ENCODE peak calls at places on chromosomes 12 and 14, in nine cellular contexts. One of them, this sample, is unnamed.

GRCh38 chr12:115213538-115213961 is 529.6 kb upstream of the TBX3 start:
- DNase-seq in HL-60: no peak
- DNase-seq in AG09319: no peak
- DNase-seq in GM20000: no peak
- DNase-seq in GM06990: no peak
- DNase-seq in endothelial cell: peak
- DNase-seq in AG04449: no peak
- DNase-seq in BJ: no peak
- DNase-seq in AG10803: no peak
- DNase-seq in this sample: no peak

GRCh38 chr12:19951664-19952063 is 416.7 kb upstream of the PDE3A start:
- DNase-seq in AG10803: no peak
- DNase-seq in GM20000: no peak
- DNase-seq in GM06990: no peak
- DNase-seq in AG09319: no peak
- DNase-seq in endothelial cell: no peak
- DNase-seq in AG04449: no peak
- DNase-seq in BJ: no peak
- DNase-seq in HL-60: no peak
- DNase-seq in this sample: no peak

GRCh38 chr12:109533487-109533740 is 39.9 kb downstream of the MMAB start:
- DNase-seq in BJ: no peak
- DNase-seq in GM06990: no peak
- DNase-seq in endothelial cell: no peak
- DNase-seq in HL-60: no peak
- DNase-seq in GM20000: no peak
- DNase-seq in AG04449: no peak
- DNase-seq in AG09319: no peak
- DNase-seq in AG10803: no peak
- DNase-seq in this sample: no peak

GRCh38 chr12:47207829-47208248 is 128.1 kb upstream of the AMIGO2 start:
- DNase-seq in GM20000: peak
- DNase-seq in HL-60: no peak
- DNase-seq in AG09319: no peak
- DNase-seq in endothelial cell: no peak
- DNase-seq in AG10803: no peak
- DNase-seq in AG04449: no peak
- DNase-seq in GM06990: peak
- DNase-seq in BJ: no peak
- DNase-seq in this sample: peak

GRCh38 chr12:22415342-22416309 is 81.1 kb upstream of the ST8SIA1 start:
- DNase-seq in AG04449: no peak
- DNase-seq in HL-60: no peak
- DNase-seq in GM06990: no peak
- DNase-seq in GM20000: no peak
- DNase-seq in BJ: no peak
- DNase-seq in AG09319: peak
- DNase-seq in AG10803: peak
- DNase-seq in endothelial cell: no peak
- DNase-seq in this sample: no peak

GRCh38 chr12:52041695-52042123 is 9.5 kb upstream of the NR4A1 start:
- DNase-seq in AG04449: no peak
- DNase-seq in GM20000: peak
- DNase-seq in endothelial cell: no peak
- DNase-seq in HL-60: no peak
- DNase-seq in BJ: no peak
- DNase-seq in AG09319: no peak
- DNase-seq in GM06990: peak
- DNase-seq in AG10803: peak
- DNase-seq in this sample: peak

GRCh38 chr14:56199976-56200577 is 81.9 kb downstream of the PELI2 start:
- DNase-seq in endothelial cell: no peak
- DNase-seq in GM06990: peak
- DNase-seq in AG04449: no peak
- DNase-seq in AG10803: peak
- DNase-seq in HL-60: no peak
- DNase-seq in AG09319: no peak
- DNase-seq in BJ: no peak
- DNase-seq in GM20000: peak
- DNase-seq in this sample: no peak

GRCh38 chr14:75259946-75260545 is 18.6 kb upstream of the FOS start:
- DNase-seq in GM06990: no peak
- DNase-seq in endothelial cell: no peak
- DNase-seq in GM20000: no peak
- DNase-seq in AG04449: no peak
- DNase-seq in AG10803: peak
- DNase-seq in BJ: no peak
- DNase-seq in AG09319: no peak
- DNase-seq in HL-60: no peak
- DNase-seq in this sample: no peak

GRCh38 chr12:25496098-25496587 is 56.9 kb downstream of the LMNTD1 start:
- DNase-seq in BJ: peak
- DNase-seq in GM20000: no peak
- DNase-seq in HL-60: no peak
- DNase-seq in GM06990: no peak
- DNase-seq in AG04449: no peak
- DNase-seq in AG10803: peak
- DNase-seq in endothelial cell: no peak
- DNase-seq in AG09319: peak
- DNase-seq in this sample: no peak

GRCh38 chr14:30005114-30005698 is 77.6 kb upstream of the PRKD1 start:
- DNase-seq in endothelial cell: peak
- DNase-seq in GM06990: no peak
- DNase-seq in BJ: peak
- DNase-seq in AG10803: peak
- DNase-seq in GM20000: no peak
- DNase-seq in HL-60: peak
- DNase-seq in AG09319: peak
- DNase-seq in AG04449: peak
- DNase-seq in this sample: no peak

GRCh38 chr14:78383060-78383459 is 212.9 kb downstream of the NRXN3 start:
- DNase-seq in GM06990: no peak
- DNase-seq in BJ: no peak
- DNase-seq in AG10803: no peak
- DNase-seq in HL-60: no peak
- DNase-seq in GM20000: no peak
- DNase-seq in AG09319: no peak
- DNase-seq in AG04449: no peak
- DNase-seq in endothelial cell: no peak
- DNase-seq in this sample: no peak
- TF ChIP-seq CTCF in GM06990: no peak
- TF ChIP-seq CTCF in BJ: no peak
- TF ChIP-seq CTCF in AG10803: no peak
- TF ChIP-seq CTCF in HL-60: no peak
- TF ChIP-seq CTCF in GM20000: no peak
- TF ChIP-seq CTCF in AG09319: no peak
- TF ChIP-seq CTCF in AG04449: no peak
- TF ChIP-seq CTCF in endothelial cell: no peak
- TF ChIP-seq CTCF in this sample: no peak

DNA sequence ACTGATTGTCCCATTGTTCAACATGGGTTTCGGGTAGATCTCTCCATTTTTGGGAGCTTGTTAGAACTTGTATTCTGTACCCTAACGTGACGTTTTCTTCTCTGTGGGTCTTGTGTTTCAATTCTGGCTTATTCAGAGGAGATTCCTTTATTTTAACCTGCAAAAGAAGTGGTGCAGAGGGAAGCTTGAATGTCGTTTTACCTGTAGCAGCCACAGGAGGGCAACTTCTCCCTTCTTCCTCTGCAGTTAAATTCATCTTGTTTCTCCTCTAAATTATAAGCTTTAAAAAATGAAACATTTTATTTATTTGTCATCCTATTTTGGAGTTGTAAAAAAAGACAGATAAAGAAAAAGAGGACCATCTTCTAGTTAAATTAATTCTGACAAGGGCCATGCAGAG is 13.7 kb upstream of the CLEC4D start:
- DNase-seq in HL-60: no peak
- DNase-seq in AG09319: no peak
- DNase-seq in GM20000: no peak
- DNase-seq in BJ: no peak
- DNase-seq in GM06990: no peak
- DNase-seq in AG04449: no peak
- DNase-seq in endothelial cell: no peak
- DNase-seq in AG10803: no peak
- DNase-seq in this sample: no peak
- TF ChIP-seq CTCF in HL-60: peak
- TF ChIP-seq CTCF in AG09319: no peak
- TF ChIP-seq CTCF in GM20000: no peak
- TF ChIP-seq CTCF in BJ: no peak
- TF ChIP-seq CTCF in GM06990: no peak
- TF ChIP-seq CTCF in AG04449: no peak
- TF ChIP-seq CTCF in endothelial cell: no peak
- TF ChIP-seq CTCF in AG10803: no peak
- TF ChIP-seq CTCF in this sample: no peak

GRCh38 chr12:82862876-82863649 is 176.4 kb downstream of the TMTC2 start:
- DNase-seq in endothelial cell: no peak
- DNase-seq in GM20000: no peak
- DNase-seq in AG10803: no peak
- DNase-seq in AG09319: no peak
- DNase-seq in BJ: no peak
- DNase-seq in GM06990: no peak
- DNase-seq in AG04449: no peak
- DNase-seq in HL-60: no peak
- DNase-seq in this sample: no peak
- TF ChIP-seq CTCF in endothelial cell: no peak
- TF ChIP-seq CTCF in GM20000: no peak
- TF ChIP-seq CTCF in AG10803: no peak
- TF ChIP-seq CTCF in AG09319: no peak
- TF ChIP-seq CTCF in BJ: no peak
- TF ChIP-seq CTCF in GM06990: no peak
- TF ChIP-seq CTCF in AG04449: no peak
- TF ChIP-seq CTCF in HL-60: no peak
- TF ChIP-seq CTCF in this sample: no peak

GRCh38 chr14:24273422-24273998 is 2.1 kb upstream of the RABGGTA start:
- DNase-seq in AG10803: no peak
- DNase-seq in GM06990: no peak
- DNase-seq in AG09319: no peak
- DNase-seq in AG04449: no peak
- DNase-seq in BJ: no peak
- DNase-seq in HL-60: peak
- DNase-seq in GM20000: no peak
- DNase-seq in endothelial cell: no peak
- DNase-seq in this sample: no peak
- TF ChIP-seq CTCF in AG10803: no peak
- TF ChIP-seq CTCF in GM06990: peak
- TF ChIP-seq CTCF in AG09319: no peak
- TF ChIP-seq CTCF in AG04449: no peak
- TF ChIP-seq CTCF in BJ: no peak
- TF ChIP-seq CTCF in HL-60: no peak
- TF ChIP-seq CTCF in GM20000: no peak
- TF ChIP-seq CTCF in endothelial cell: no peak
- TF ChIP-seq CTCF in this sample: no peak

GRCh38 chr12:118299791-118300460 is 72.8 kb downstream of the TAOK3 start:
- DNase-seq in AG09319: no peak
- DNase-seq in BJ: no peak
- DNase-seq in GM20000: no peak
- DNase-seq in endothelial cell: no peak
- DNase-seq in AG10803: no peak
- DNase-seq in GM06990: no peak
- DNase-seq in AG04449: no peak
- DNase-seq in HL-60: no peak
- DNase-seq in this sample: no peak
- TF ChIP-seq CTCF in AG09319: no peak
- TF ChIP-seq CTCF in BJ: peak
- TF ChIP-seq CTCF in GM20000: no peak
- TF ChIP-seq CTCF in endothelial cell: no peak
- TF ChIP-seq CTCF in AG10803: peak
- TF ChIP-seq CTCF in GM06990: peak
- TF ChIP-seq CTCF in AG04449: no peak
- TF ChIP-seq CTCF in HL-60: no peak
- TF ChIP-seq CTCF in this sample: peak

DNA sequence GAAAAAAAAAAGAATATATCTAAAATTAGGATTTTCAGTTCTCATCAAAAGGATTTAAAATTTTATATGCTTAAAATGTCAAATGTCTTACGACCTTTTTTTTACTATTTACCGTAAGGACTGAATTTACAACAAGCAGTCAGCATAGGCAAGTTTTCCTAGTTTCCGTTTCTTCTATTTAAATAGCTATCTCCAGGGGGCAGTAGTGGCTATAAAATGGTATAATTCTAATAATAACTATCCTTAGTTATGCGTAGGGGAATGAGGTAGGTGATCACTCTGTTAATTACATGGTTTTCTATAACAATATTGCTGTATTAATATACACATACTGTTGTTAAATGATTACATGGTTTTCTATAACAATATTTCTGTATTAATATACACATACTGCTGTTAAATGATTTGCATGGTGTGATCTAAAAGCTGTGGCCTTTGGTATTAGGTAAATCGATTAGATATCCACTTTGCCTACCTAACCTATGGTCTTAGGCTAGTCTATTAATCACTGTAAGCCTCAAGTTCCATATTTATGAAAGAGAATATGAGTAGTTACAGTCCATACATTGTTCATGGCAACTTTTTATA is 217.7 kb upstream of the PDZRN4 start:
- DNase-seq in GM06990: no peak
- DNase-seq in AG10803: no peak
- DNase-seq in AG04449: no peak
- DNase-seq in BJ: no peak
- DNase-seq in AG09319: no peak
- DNase-seq in endothelial cell: no peak
- DNase-seq in HL-60: no peak
- DNase-seq in GM20000: no peak
- DNase-seq in this sample: no peak
- TF ChIP-seq CTCF in GM06990: peak
- TF ChIP-seq CTCF in AG10803: no peak
- TF ChIP-seq CTCF in AG04449: no peak
- TF ChIP-seq CTCF in BJ: no peak
- TF ChIP-seq CTCF in AG09319: no peak
- TF ChIP-seq CTCF in endothelial cell: peak
- TF ChIP-seq CTCF in HL-60: no peak
- TF ChIP-seq CTCF in GM20000: no peak
- TF ChIP-seq CTCF in this sample: no peak

GRCh38 chr14:25430808-25431207 is 380.9 kb upstream of the STXBP6 start:
- DNase-seq in GM06990: no peak
- DNase-seq in AG04449: no peak
- DNase-seq in HL-60: no peak
- DNase-seq in AG09319: no peak
- DNase-seq in endothelial cell: no peak
- DNase-seq in AG10803: no peak
- DNase-seq in BJ: no peak
- DNase-seq in GM20000: no peak
- DNase-seq in this sample: no peak

GRCh38 chr14:25436906-25437305 is 387.0 kb upstream of the STXBP6 start:
- DNase-seq in AG09319: no peak
- DNase-seq in GM06990: no peak
- DNase-seq in AG04449: no peak
- DNase-seq in GM20000: no peak
- DNase-seq in BJ: no peak
- DNase-seq in AG10803: no peak
- DNase-seq in endothelial cell: no peak
- DNase-seq in HL-60: no peak
- DNase-seq in this sample: no peak

GRCh38 chr14:25431211-25432076 is 381.5 kb upstream of the STXBP6 start:
- DNase-seq in AG09319: no peak
- DNase-seq in HL-60: no peak
- DNase-seq in endothelial cell: peak
- DNase-seq in GM20000: no peak
- DNase-seq in BJ: no peak
- DNase-seq in AG10803: no peak
- DNase-seq in GM06990: no peak
- DNase-seq in AG04449: no peak
- DNase-seq in this sample: no peak
- TF ChIP-seq CTCF in AG09319: no peak
- TF ChIP-seq CTCF in HL-60: peak
- TF ChIP-seq CTCF in endothelial cell: peak
- TF ChIP-seq CTCF in GM20000: no peak
- TF ChIP-seq CTCF in BJ: no peak
- TF ChIP-seq CTCF in AG10803: no peak
- TF ChIP-seq CTCF in GM06990: no peak
- TF ChIP-seq CTCF in AG04449: no peak
- TF ChIP-seq CTCF in this sample: no peak